ENCODE peak calls at places on chromosomes 2 and 18, in ten cellular contexts. One of them, this sample, is unnamed.
A peak's percentile ranks its signal among the peaks of the same experiment; 100 is the strongest.

GRCh38 chr2:142180820-142181533 is 50.2 kb upstream of the LRP1B start:
- DNase-seq in activated T-cell treated with anti-CD3 and anti-CD28 coated beads for 24 hours: no peak
- DNase-seq in RWPE1: no peak
- DNase-seq in CD8-positive, alpha-beta T cell: no peak
- DNase-seq in stimulated activated CD8-positive, alpha-beta memory T cell treated with anti-CD3 and anti-CD28 coated beads, Interleukin-4, amount 100 ng/mL, for 4 hours: no peak
- DNase-seq in glutamatergic neuron: peak; percentile 74
- DNase-seq in effector memory CD8-positive, alpha-beta T cell: no peak
- DNase-seq in cardiac muscle cell: peak; percentile 76
- DNase-seq in right lobe of liver: peak; percentile 20
- DNase-seq in stimulated activated CD4-positive, alpha-beta T cell treated with anti-CD3 and anti-CD28 coated beads, Interleukin-4, amount 100 ng/mL, for 48 hours: no peak
- DNase-seq in this sample: no peak

GRCh38 chr2:96326564-96326963 is 1.4 kb downstream of the ITPRIPL1 start:
- DNase-seq in activated T-cell treated with anti-CD3 and anti-CD28 coated beads for 24 hours: no peak
- DNase-seq in RWPE1: no peak
- DNase-seq in CD8-positive, alpha-beta T cell: no peak
- DNase-seq in stimulated activated CD8-positive, alpha-beta memory T cell treated with anti-CD3 and anti-CD28 coated beads, Interleukin-4, amount 100 ng/mL, for 4 hours: no peak
- DNase-seq in glutamatergic neuron: no peak
- DNase-seq in effector memory CD8-positive, alpha-beta T cell: no peak
- DNase-seq in cardiac muscle cell: no peak
- DNase-seq in right lobe of liver: no peak
- DNase-seq in stimulated activated CD4-positive, alpha-beta T cell treated with anti-CD3 and anti-CD28 coated beads, Interleukin-4, amount 100 ng/mL, for 48 hours: no peak
- DNase-seq in this sample: no peak

GRCh38 chr2:65778126-65778525 is 345.7 kb upstream of the SPRED2 start:
- DNase-seq in activated T-cell treated with anti-CD3 and anti-CD28 coated beads for 24 hours: no peak
- DNase-seq in RWPE1: no peak
- DNase-seq in CD8-positive, alpha-beta T cell: no peak
- DNase-seq in stimulated activated CD8-positive, alpha-beta memory T cell treated with anti-CD3 and anti-CD28 coated beads, Interleukin-4, amount 100 ng/mL, for 4 hours: no peak
- DNase-seq in glutamatergic neuron: no peak
- DNase-seq in effector memory CD8-positive, alpha-beta T cell: no peak
- DNase-seq in cardiac muscle cell: no peak
- DNase-seq in right lobe of liver: no peak
- DNase-seq in stimulated activated CD4-positive, alpha-beta T cell treated with anti-CD3 and anti-CD28 coated beads, Interleukin-4, amount 100 ng/mL, for 48 hours: no peak
- DNase-seq in this sample: no peak

GRCh38 chr18:43422483-43422882 is 145.2 kb upstream of the SYT4 start:
- DNase-seq in activated T-cell treated with anti-CD3 and anti-CD28 coated beads for 24 hours: no peak
- DNase-seq in RWPE1: no peak
- DNase-seq in CD8-positive, alpha-beta T cell: no peak
- DNase-seq in stimulated activated CD8-positive, alpha-beta memory T cell treated with anti-CD3 and anti-CD28 coated beads, Interleukin-4, amount 100 ng/mL, for 4 hours: no peak
- DNase-seq in glutamatergic neuron: peak; percentile 35
- DNase-seq in effector memory CD8-positive, alpha-beta T cell: no peak
- DNase-seq in cardiac muscle cell: peak; percentile 2
- DNase-seq in right lobe of liver: no peak
- DNase-seq in stimulated activated CD4-positive, alpha-beta T cell treated with anti-CD3 and anti-CD28 coated beads, Interleukin-4, amount 100 ng/mL, for 48 hours: no peak
- DNase-seq in this sample: no peak

GRCh38 chr2:64696631-64697030 is 42.9 kb upstream of the SERTAD2 start:
- DNase-seq in activated T-cell treated with anti-CD3 and anti-CD28 coated beads for 24 hours: no peak
- DNase-seq in RWPE1: no peak
- DNase-seq in CD8-positive, alpha-beta T cell: no peak
- DNase-seq in stimulated activated CD8-positive, alpha-beta memory T cell treated with anti-CD3 and anti-CD28 coated beads, Interleukin-4, amount 100 ng/mL, for 4 hours: no peak
- DNase-seq in glutamatergic neuron: no peak
- DNase-seq in effector memory CD8-positive, alpha-beta T cell: no peak
- DNase-seq in cardiac muscle cell: no peak
- DNase-seq in right lobe of liver: no peak
- DNase-seq in stimulated activated CD4-positive, alpha-beta T cell treated with anti-CD3 and anti-CD28 coated beads, Interleukin-4, amount 100 ng/mL, for 48 hours: no peak
- DNase-seq in this sample: no peak

GRCh38 chr2:217935245-217935879 is 67.4 kb downstream of the TNS1 start:
- DNase-seq in activated T-cell treated with anti-CD3 and anti-CD28 coated beads for 24 hours: no peak
- DNase-seq in RWPE1: no peak
- DNase-seq in CD8-positive, alpha-beta T cell: no peak
- DNase-seq in stimulated activated CD8-positive, alpha-beta memory T cell treated with anti-CD3 and anti-CD28 coated beads, Interleukin-4, amount 100 ng/mL, for 4 hours: no peak
- DNase-seq in glutamatergic neuron: no peak
- DNase-seq in effector memory CD8-positive, alpha-beta T cell: no peak
- DNase-seq in cardiac muscle cell: peak; percentile 97
- DNase-seq in right lobe of liver: peak; percentile 30
- DNase-seq in stimulated activated CD4-positive, alpha-beta T cell treated with anti-CD3 and anti-CD28 coated beads, Interleukin-4, amount 100 ng/mL, for 48 hours: no peak
- DNase-seq in this sample: peak; percentile 51

GRCh38 chr18:24814521-24814920 is 354.1 kb downstream of the HRH4 start:
- DNase-seq in activated T-cell treated with anti-CD3 and anti-CD28 coated beads for 24 hours: no peak
- DNase-seq in RWPE1: no peak
- DNase-seq in CD8-positive, alpha-beta T cell: no peak
- DNase-seq in stimulated activated CD8-positive, alpha-beta memory T cell treated with anti-CD3 and anti-CD28 coated beads, Interleukin-4, amount 100 ng/mL, for 4 hours: no peak
- DNase-seq in glutamatergic neuron: no peak
- DNase-seq in effector memory CD8-positive, alpha-beta T cell: no peak
- DNase-seq in cardiac muscle cell: no peak
- DNase-seq in right lobe of liver: no peak
- DNase-seq in stimulated activated CD4-positive, alpha-beta T cell treated with anti-CD3 and anti-CD28 coated beads, Interleukin-4, amount 100 ng/mL, for 48 hours: no peak
- DNase-seq in this sample: no peak

GRCh38 chr2:165572155-165572554 is 102.7 kb downstream of the CSRNP3 start:
- DNase-seq in activated T-cell treated with anti-CD3 and anti-CD28 coated beads for 24 hours: no peak
- DNase-seq in RWPE1: no peak
- DNase-seq in CD8-positive, alpha-beta T cell: no peak
- DNase-seq in stimulated activated CD8-positive, alpha-beta memory T cell treated with anti-CD3 and anti-CD28 coated beads, Interleukin-4, amount 100 ng/mL, for 4 hours: no peak
- DNase-seq in glutamatergic neuron: peak; percentile 33
- DNase-seq in effector memory CD8-positive, alpha-beta T cell: no peak
- DNase-seq in cardiac muscle cell: peak; percentile 12
- DNase-seq in right lobe of liver: no peak
- DNase-seq in stimulated activated CD4-positive, alpha-beta T cell treated with anti-CD3 and anti-CD28 coated beads, Interleukin-4, amount 100 ng/mL, for 48 hours: no peak
- DNase-seq in this sample: no peak

GRCh38 chr2:120251077-120251476 is 1.6 kb upstream of the RALB start:
- DNase-seq in activated T-cell treated with anti-CD3 and anti-CD28 coated beads for 24 hours: no peak
- DNase-seq in RWPE1: no peak
- DNase-seq in CD8-positive, alpha-beta T cell: no peak
- DNase-seq in stimulated activated CD8-positive, alpha-beta memory T cell treated with anti-CD3 and anti-CD28 coated beads, Interleukin-4, amount 100 ng/mL, for 4 hours: no peak
- DNase-seq in glutamatergic neuron: no peak
- DNase-seq in effector memory CD8-positive, alpha-beta T cell: no peak
- DNase-seq in cardiac muscle cell: no peak
- DNase-seq in right lobe of liver: no peak
- DNase-seq in stimulated activated CD4-positive, alpha-beta T cell treated with anti-CD3 and anti-CD28 coated beads, Interleukin-4, amount 100 ng/mL, for 48 hours: no peak
- DNase-seq in this sample: no peak

GRCh38 chr2:227374158-227374557 is 4.9 kb downstream of the TM4SF20 start:
- DNase-seq in activated T-cell treated with anti-CD3 and anti-CD28 coated beads for 24 hours: peak; percentile 23
- DNase-seq in RWPE1: no peak
- DNase-seq in CD8-positive, alpha-beta T cell: no peak
- DNase-seq in stimulated activated CD8-positive, alpha-beta memory T cell treated with anti-CD3 and anti-CD28 coated beads, Interleukin-4, amount 100 ng/mL, for 4 hours: no peak
- DNase-seq in glutamatergic neuron: no peak
- DNase-seq in effector memory CD8-positive, alpha-beta T cell: peak; percentile 11
- DNase-seq in cardiac muscle cell: peak; percentile 89
- DNase-seq in right lobe of liver: no peak
- DNase-seq in stimulated activated CD4-positive, alpha-beta T cell treated with anti-CD3 and anti-CD28 coated beads, Interleukin-4, amount 100 ng/mL, for 48 hours: no peak
- DNase-seq in this sample: no peak

GRCh38 chr2:212727751-212728150 is 189.1 kb upstream of the ERBB4 start:
- DNase-seq in activated T-cell treated with anti-CD3 and anti-CD28 coated beads for 24 hours: no peak
- DNase-seq in RWPE1: no peak
- DNase-seq in CD8-positive, alpha-beta T cell: no peak
- DNase-seq in stimulated activated CD8-positive, alpha-beta memory T cell treated with anti-CD3 and anti-CD28 coated beads, Interleukin-4, amount 100 ng/mL, for 4 hours: no peak
- DNase-seq in glutamatergic neuron: no peak
- DNase-seq in effector memory CD8-positive, alpha-beta T cell: no peak
- DNase-seq in cardiac muscle cell: no peak
- DNase-seq in right lobe of liver: no peak
- DNase-seq in stimulated activated CD4-positive, alpha-beta T cell treated with anti-CD3 and anti-CD28 coated beads, Interleukin-4, amount 100 ng/mL, for 48 hours: no peak
- DNase-seq in this sample: no peak

GRCh38 chr2:207073791-207074678 is 91.7 kb downstream of the KLF7 start:
- DNase-seq in activated T-cell treated with anti-CD3 and anti-CD28 coated beads for 24 hours: peak; percentile 33
- DNase-seq in RWPE1: no peak
- DNase-seq in CD8-positive, alpha-beta T cell: peak; percentile 9
- DNase-seq in stimulated activated CD8-positive, alpha-beta memory T cell treated with anti-CD3 and anti-CD28 coated beads, Interleukin-4, amount 100 ng/mL, for 4 hours: peak; percentile 1
- DNase-seq in glutamatergic neuron: no peak
- DNase-seq in effector memory CD8-positive, alpha-beta T cell: no peak
- DNase-seq in cardiac muscle cell: no peak
- DNase-seq in right lobe of liver: peak; percentile 28
- DNase-seq in stimulated activated CD4-positive, alpha-beta T cell treated with anti-CD3 and anti-CD28 coated beads, Interleukin-4, amount 100 ng/mL, for 48 hours: peak; percentile 12
- DNase-seq in this sample: no peak

GRCh38 chr2:236244256-236244655 is 19.9 kb downstream of the ASB18 start:
- DNase-seq in activated T-cell treated with anti-CD3 and anti-CD28 coated beads for 24 hours: no peak
- DNase-seq in RWPE1: no peak
- DNase-seq in CD8-positive, alpha-beta T cell: no peak
- DNase-seq in stimulated activated CD8-positive, alpha-beta memory T cell treated with anti-CD3 and anti-CD28 coated beads, Interleukin-4, amount 100 ng/mL, for 4 hours: no peak
- DNase-seq in glutamatergic neuron: no peak
- DNase-seq in effector memory CD8-positive, alpha-beta T cell: no peak
- DNase-seq in cardiac muscle cell: no peak
- DNase-seq in right lobe of liver: no peak
- DNase-seq in stimulated activated CD4-positive, alpha-beta T cell treated with anti-CD3 and anti-CD28 coated beads, Interleukin-4, amount 100 ng/mL, for 48 hours: no peak
- DNase-seq in this sample: no peak

GRCh38 chr18:9810994-9811393 is 74.8 kb upstream of the TXNDC2 start:
- DNase-seq in activated T-cell treated with anti-CD3 and anti-CD28 coated beads for 24 hours: no peak
- DNase-seq in RWPE1: no peak
- DNase-seq in CD8-positive, alpha-beta T cell: no peak
- DNase-seq in stimulated activated CD8-positive, alpha-beta memory T cell treated with anti-CD3 and anti-CD28 coated beads, Interleukin-4, amount 100 ng/mL, for 4 hours: no peak
- DNase-seq in glutamatergic neuron: no peak
- DNase-seq in effector memory CD8-positive, alpha-beta T cell: no peak
- DNase-seq in cardiac muscle cell: no peak
- DNase-seq in right lobe of liver: no peak
- DNase-seq in stimulated activated CD4-positive, alpha-beta T cell treated with anti-CD3 and anti-CD28 coated beads, Interleukin-4, amount 100 ng/mL, for 48 hours: no peak
- DNase-seq in this sample: no peak

GRCh38 chr2:78993518-78994148 is 31.9 kb upstream of the REG3G start:
- DNase-seq in activated T-cell treated with anti-CD3 and anti-CD28 coated beads for 24 hours: no peak
- DNase-seq in RWPE1: no peak
- DNase-seq in CD8-positive, alpha-beta T cell: no peak
- DNase-seq in stimulated activated CD8-positive, alpha-beta memory T cell treated with anti-CD3 and anti-CD28 coated beads, Interleukin-4, amount 100 ng/mL, for 4 hours: no peak
- DNase-seq in glutamatergic neuron: no peak
- DNase-seq in effector memory CD8-positive, alpha-beta T cell: no peak
- DNase-seq in cardiac muscle cell: no peak
- DNase-seq in right lobe of liver: no peak
- DNase-seq in stimulated activated CD4-positive, alpha-beta T cell treated with anti-CD3 and anti-CD28 coated beads, Interleukin-4, amount 100 ng/mL, for 48 hours: no peak
- DNase-seq in this sample: no peak

GRCh38 chr18:48762022-48762421 is 188.7 kb downstream of the SMAD7 start:
- DNase-seq in activated T-cell treated with anti-CD3 and anti-CD28 coated beads for 24 hours: no peak
- DNase-seq in RWPE1: no peak
- DNase-seq in CD8-positive, alpha-beta T cell: no peak
- DNase-seq in stimulated activated CD8-positive, alpha-beta memory T cell treated with anti-CD3 and anti-CD28 coated beads, Interleukin-4, amount 100 ng/mL, for 4 hours: no peak
- DNase-seq in glutamatergic neuron: no peak
- DNase-seq in effector memory CD8-positive, alpha-beta T cell: no peak
- DNase-seq in cardiac muscle cell: no peak
- DNase-seq in right lobe of liver: no peak
- DNase-seq in stimulated activated CD4-positive, alpha-beta T cell treated with anti-CD3 and anti-CD28 coated beads, Interleukin-4, amount 100 ng/mL, for 48 hours: no peak
- DNase-seq in this sample: no peak

GRCh38 chr2:24354899-24355298 is 5.4 kb downstream of the ITSN2 start:
- DNase-seq in activated T-cell treated with anti-CD3 and anti-CD28 coated beads for 24 hours: no peak
- DNase-seq in RWPE1: no peak
- DNase-seq in CD8-positive, alpha-beta T cell: no peak
- DNase-seq in stimulated activated CD8-positive, alpha-beta memory T cell treated with anti-CD3 and anti-CD28 coated beads, Interleukin-4, amount 100 ng/mL, for 4 hours: no peak
- DNase-seq in glutamatergic neuron: no peak
- DNase-seq in effector memory CD8-positive, alpha-beta T cell: no peak
- DNase-seq in cardiac muscle cell: no peak
- DNase-seq in right lobe of liver: no peak
- DNase-seq in stimulated activated CD4-positive, alpha-beta T cell treated with anti-CD3 and anti-CD28 coated beads, Interleukin-4, amount 100 ng/mL, for 48 hours: no peak
- DNase-seq in this sample: no peak

GRCh38 chr2:121285077-121285449 is at the start of gene TFCP2L1:
- DNase-seq in activated T-cell treated with anti-CD3 and anti-CD28 coated beads for 24 hours: no peak
- DNase-seq in RWPE1: peak; percentile 83
- DNase-seq in CD8-positive, alpha-beta T cell: no peak
- DNase-seq in stimulated activated CD8-positive, alpha-beta memory T cell treated with anti-CD3 and anti-CD28 coated beads, Interleukin-4, amount 100 ng/mL, for 4 hours: no peak
- DNase-seq in glutamatergic neuron: peak; percentile 43
- DNase-seq in effector memory CD8-positive, alpha-beta T cell: peak; percentile 11
- DNase-seq in cardiac muscle cell: peak; percentile 4
- DNase-seq in right lobe of liver: peak; percentile 36
- DNase-seq in stimulated activated CD4-positive, alpha-beta T cell treated with anti-CD3 and anti-CD28 coated beads, Interleukin-4, amount 100 ng/mL, for 48 hours: no peak
- DNase-seq in this sample: peak; percentile 74

GRCh38 chr2:55965966-55966365 is 42.4 kb upstream of the EFEMP1 start:
- DNase-seq in activated T-cell treated with anti-CD3 and anti-CD28 coated beads for 24 hours: no peak
- DNase-seq in RWPE1: no peak
- DNase-seq in CD8-positive, alpha-beta T cell: no peak
- DNase-seq in stimulated activated CD8-positive, alpha-beta memory T cell treated with anti-CD3 and anti-CD28 coated beads, Interleukin-4, amount 100 ng/mL, for 4 hours: no peak
- DNase-seq in glutamatergic neuron: no peak
- DNase-seq in effector memory CD8-positive, alpha-beta T cell: no peak
- DNase-seq in cardiac muscle cell: peak; percentile 60
- DNase-seq in right lobe of liver: no peak
- DNase-seq in stimulated activated CD4-positive, alpha-beta T cell treated with anti-CD3 and anti-CD28 coated beads, Interleukin-4, amount 100 ng/mL, for 48 hours: no peak
- DNase-seq in this sample: no peak

GRCh38 chr18:55141318-55141717 is 182.1 kb upstream of the CCDC68 start:
- DNase-seq in activated T-cell treated with anti-CD3 and anti-CD28 coated beads for 24 hours: no peak
- DNase-seq in RWPE1: no peak
- DNase-seq in CD8-positive, alpha-beta T cell: no peak
- DNase-seq in stimulated activated CD8-positive, alpha-beta memory T cell treated with anti-CD3 and anti-CD28 coated beads, Interleukin-4, amount 100 ng/mL, for 4 hours: no peak
- DNase-seq in glutamatergic neuron: no peak
- DNase-seq in effector memory CD8-positive, alpha-beta T cell: no peak
- DNase-seq in cardiac muscle cell: no peak
- DNase-seq in right lobe of liver: no peak
- DNase-seq in stimulated activated CD4-positive, alpha-beta T cell treated with anti-CD3 and anti-CD28 coated beads, Interleukin-4, amount 100 ng/mL, for 48 hours: no peak
- DNase-seq in this sample: no peak

GRCh38 chr2:98710709-98711108 is 20.2 kb downstream of the MGAT4A start:
- DNase-seq in activated T-cell treated with anti-CD3 and anti-CD28 coated beads for 24 hours: no peak
- DNase-seq in RWPE1: no peak
- DNase-seq in CD8-positive, alpha-beta T cell: no peak
- DNase-seq in stimulated activated CD8-positive, alpha-beta memory T cell treated with anti-CD3 and anti-CD28 coated beads, Interleukin-4, amount 100 ng/mL, for 4 hours: no peak
- DNase-seq in glutamatergic neuron: no peak
- DNase-seq in effector memory CD8-positive, alpha-beta T cell: no peak
- DNase-seq in cardiac muscle cell: no peak
- DNase-seq in right lobe of liver: no peak
- DNase-seq in stimulated activated CD4-positive, alpha-beta T cell treated with anti-CD3 and anti-CD28 coated beads, Interleukin-4, amount 100 ng/mL, for 48 hours: no peak
- DNase-seq in this sample: no peak

GRCh38 chr2:74080346-74080745 is 67.4 kb downstream of the BOLA3 start:
- DNase-seq in activated T-cell treated with anti-CD3 and anti-CD28 coated beads for 24 hours: no peak
- DNase-seq in RWPE1: no peak
- DNase-seq in CD8-positive, alpha-beta T cell: no peak
- DNase-seq in stimulated activated CD8-positive, alpha-beta memory T cell treated with anti-CD3 and anti-CD28 coated beads, Interleukin-4, amount 100 ng/mL, for 4 hours: no peak
- DNase-seq in glutamatergic neuron: no peak
- DNase-seq in effector memory CD8-positive, alpha-beta T cell: no peak
- DNase-seq in cardiac muscle cell: peak; percentile 11
- DNase-seq in right lobe of liver: no peak
- DNase-seq in stimulated activated CD4-positive, alpha-beta T cell treated with anti-CD3 and anti-CD28 coated beads, Interleukin-4, amount 100 ng/mL, for 48 hours: no peak
- DNase-seq in this sample: no peak

GRCh38 chr2:15675456-15676195 is 84.0 kb downstream of the DDX1 start:
- DNase-seq in activated T-cell treated with anti-CD3 and anti-CD28 coated beads for 24 hours: no peak
- DNase-seq in RWPE1: peak; percentile 57
- DNase-seq in CD8-positive, alpha-beta T cell: no peak
- DNase-seq in stimulated activated CD8-positive, alpha-beta memory T cell treated with anti-CD3 and anti-CD28 coated beads, Interleukin-4, amount 100 ng/mL, for 4 hours: no peak
- DNase-seq in glutamatergic neuron: no peak
- DNase-seq in effector memory CD8-positive, alpha-beta T cell: no peak
- DNase-seq in cardiac muscle cell: peak; percentile 29
- DNase-seq in right lobe of liver: no peak
- DNase-seq in stimulated activated CD4-positive, alpha-beta T cell treated with anti-CD3 and anti-CD28 coated beads, Interleukin-4, amount 100 ng/mL, for 48 hours: no peak
- DNase-seq in this sample: no peak

GRCh38 chr18:58202406-58202730 is 158.3 kb downstream of the NEDD4L start:
- DNase-seq in activated T-cell treated with anti-CD3 and anti-CD28 coated beads for 24 hours: no peak
- DNase-seq in RWPE1: no peak
- DNase-seq in CD8-positive, alpha-beta T cell: no peak
- DNase-seq in stimulated activated CD8-positive, alpha-beta memory T cell treated with anti-CD3 and anti-CD28 coated beads, Interleukin-4, amount 100 ng/mL, for 4 hours: no peak
- DNase-seq in glutamatergic neuron: no peak
- DNase-seq in effector memory CD8-positive, alpha-beta T cell: no peak
- DNase-seq in cardiac muscle cell: no peak
- DNase-seq in right lobe of liver: no peak
- DNase-seq in stimulated activated CD4-positive, alpha-beta T cell treated with anti-CD3 and anti-CD28 coated beads, Interleukin-4, amount 100 ng/mL, for 48 hours: no peak
- DNase-seq in this sample: no peak

GRCh38 chr18:76979111-76979751 is 153.4 kb downstream of the MBP start:
- DNase-seq in activated T-cell treated with anti-CD3 and anti-CD28 coated beads for 24 hours: no peak
- DNase-seq in RWPE1: no peak
- DNase-seq in CD8-positive, alpha-beta T cell: no peak
- DNase-seq in stimulated activated CD8-positive, alpha-beta memory T cell treated with anti-CD3 and anti-CD28 coated beads, Interleukin-4, amount 100 ng/mL, for 4 hours: no peak
- DNase-seq in glutamatergic neuron: no peak
- DNase-seq in effector memory CD8-positive, alpha-beta T cell: no peak
- DNase-seq in cardiac muscle cell: no peak
- DNase-seq in right lobe of liver: no peak
- DNase-seq in stimulated activated CD4-positive, alpha-beta T cell treated with anti-CD3 and anti-CD28 coated beads, Interleukin-4, amount 100 ng/mL, for 48 hours: no peak
- DNase-seq in this sample: no peak

GRCh38 chr2:151374426-151374825 is 17.0 kb downstream of the TNFAIP6 start:
- DNase-seq in activated T-cell treated with anti-CD3 and anti-CD28 coated beads for 24 hours: no peak
- DNase-seq in RWPE1: peak; percentile 71
- DNase-seq in CD8-positive, alpha-beta T cell: no peak
- DNase-seq in stimulated activated CD8-positive, alpha-beta memory T cell treated with anti-CD3 and anti-CD28 coated beads, Interleukin-4, amount 100 ng/mL, for 4 hours: no peak
- DNase-seq in glutamatergic neuron: no peak
- DNase-seq in effector memory CD8-positive, alpha-beta T cell: no peak
- DNase-seq in cardiac muscle cell: peak; percentile 87
- DNase-seq in right lobe of liver: no peak
- DNase-seq in stimulated activated CD4-positive, alpha-beta T cell treated with anti-CD3 and anti-CD28 coated beads, Interleukin-4, amount 100 ng/mL, for 48 hours: no peak
- DNase-seq in this sample: no peak

GRCh38 chr2:30566675-30567074 is 119.6 kb downstream of the LCLAT1 start:
- DNase-seq in activated T-cell treated with anti-CD3 and anti-CD28 coated beads for 24 hours: no peak
- DNase-seq in RWPE1: no peak
- DNase-seq in CD8-positive, alpha-beta T cell: no peak
- DNase-seq in stimulated activated CD8-positive, alpha-beta memory T cell treated with anti-CD3 and anti-CD28 coated beads, Interleukin-4, amount 100 ng/mL, for 4 hours: no peak
- DNase-seq in glutamatergic neuron: no peak
- DNase-seq in effector memory CD8-positive, alpha-beta T cell: no peak
- DNase-seq in cardiac muscle cell: peak; percentile 5
- DNase-seq in right lobe of liver: no peak
- DNase-seq in stimulated activated CD4-positive, alpha-beta T cell treated with anti-CD3 and anti-CD28 coated beads, Interleukin-4, amount 100 ng/mL, for 48 hours: no peak
- DNase-seq in this sample: no peak

GRCh38 chr18:46536215-46536874 is 120.7 kb downstream of the LOXHD1 start:
- DNase-seq in activated T-cell treated with anti-CD3 and anti-CD28 coated beads for 24 hours: no peak
- DNase-seq in RWPE1: peak; percentile 67
- DNase-seq in CD8-positive, alpha-beta T cell: no peak
- DNase-seq in stimulated activated CD8-positive, alpha-beta memory T cell treated with anti-CD3 and anti-CD28 coated beads, Interleukin-4, amount 100 ng/mL, for 4 hours: no peak
- DNase-seq in glutamatergic neuron: no peak
- DNase-seq in effector memory CD8-positive, alpha-beta T cell: peak; percentile 33
- DNase-seq in cardiac muscle cell: peak; percentile 5
- DNase-seq in right lobe of liver: no peak
- DNase-seq in stimulated activated CD4-positive, alpha-beta T cell treated with anti-CD3 and anti-CD28 coated beads, Interleukin-4, amount 100 ng/mL, for 48 hours: no peak
- DNase-seq in this sample: no peak